ENCODE peak calls at places on chromosomes 12 and 14, in ten cellular contexts. F is IMR-90, N is A549, H is tibial nerve, K is sigmoid colon, B is breast epithelium, L is transverse colon, O is esophagus muscularis mucosa, M is upper lobe of left lung, Q is thyroid gland. D is an unnamed sample. For H3K4me1, the result is how much of the 10 kb centered on the place peaks cover.

GRCh38 chr12:117820216-117820907 is 148.4 kb downstream of the KSR2 start:
- DNase-seq in F (no peak), N (no peak), H (no peak), K (no peak), B (no peak), L (no peak), O (no peak), M (no peak), Q (no peak), D (no peak)

GRCh38 chr14:65879218-65880009 is 466.9 kb downstream of the FUT8 start:
- DNase-seq in F (peak), N (peak), H (no peak), K (no peak), B (no peak), L (no peak), O (no peak), M (no peak), Q (no peak), D (no peak)

GRCh38 chr12:99911967-99912366 is 72.8 kb downstream of the ANKS1B start:
- DNase-seq in F (no peak), N (no peak), H (no peak), K (no peak), B (no peak), L (no peak), O (no peak), M (no peak), Q (no peak), D (no peak)

GRCh38 chr12:88934163-88934747 is 354.0 kb upstream of the KITLG start:
- DNase-seq in F (peak), N (no peak), H (no peak), K (no peak), B (no peak), L (no peak), O (no peak), M (no peak), Q (no peak), D (no peak)

GRCh38 chr14:96189288-96189711 is 15.3 kb upstream of the BDKRB2 start:
- DNase-seq in F (peak), N (no peak), H (no peak), K (no peak), B (no peak), L (no peak), O (no peak), M (peak), Q (peak), D (no peak)

GRCh38 chr14:61179061-61179675 is 102.0 kb downstream of the TMEM30B start:
- DNase-seq in F (peak), N (peak), H (no peak), K (no peak), B (no peak), L (no peak), O (peak), M (no peak), Q (no peak), D (no peak)

GRCh38 chr14:76324133-76324532 is 51.8 kb upstream of the ESRRB start:
- DNase-seq in F (no peak), N (no peak), H (no peak), K (peak), B (no peak), L (no peak), O (no peak), M (no peak), Q (no peak), D (no peak)

GRCh38 chr14:54901380-54902142 is 1.1 kb downstream of the GCH1 start:
- DNase-seq in F (no peak), N (peak), H (no peak), K (peak), B (peak), L (peak), O (no peak), M (peak), Q (no peak), D (no peak)

GRCh38 chr12:51752490-51752889 is 96.0 kb downstream of the FIGNL2 start:
- DNase-seq in F (peak), N (no peak), H (peak), K (peak), B (peak), L (peak), O (no peak), M (peak), Q (peak), D (no peak)

GRCh38 chr12:85574291-85574690 is 261.9 kb downstream of the RASSF9 start:
- DNase-seq in F (no peak), N (no peak), H (no peak), K (no peak), B (no peak), L (no peak), O (no peak), M (no peak), Q (no peak), D (no peak)

GRCh38 chr12:116924558-116925453 is 14.1 kb downstream of the FBXW8 start:
- DNase-seq in F (peak), N (no peak), H (no peak), K (no peak), B (peak), L (peak), O (no peak), M (no peak), Q (no peak), D (no peak)

GRCh38 chr12:58540480-58541299 is 379.6 kb downstream of the LRIG3 start:
- DNase-seq in F (peak), N (peak), H (peak), K (peak), B (peak), L (peak), O (no peak), M (peak), Q (peak), D (no peak)

GRCh38 chr12:15699886-15700285 is 89.3 kb downstream of the EPS8 start:
- DNase-seq in F (no peak), N (no peak), H (no peak), K (no peak), B (no peak), L (no peak), O (no peak), M (no peak), Q (no peak), D (no peak)

GRCh38 chr12:125856899-125857298 is 791.7 kb downstream of the AACS start:
- DNase-seq in F (no peak), N (no peak), H (no peak), K (no peak), B (no peak), L (no peak), O (no peak), M (no peak), Q (no peak), D (no peak)

GRCh38 chr14:72745991-72746980 is 147.6 kb downstream of the DPF3 start:
- DNase-seq in F (peak), N (no peak), H (no peak), K (no peak), B (no peak), L (no peak), O (peak), M (no peak), Q (peak), D (no peak)

GRCh38 chr12:11545438-11546330 is 103.8 kb upstream of the ETV6 start:
- DNase-seq in F (no peak), N (no peak), H (no peak), K (no peak), B (no peak), L (no peak), O (no peak), M (no peak), Q (no peak), D (no peak)

GRCh38 chr14:23922545-23922944 is 31.0 kb upstream of the DHRS4 start:
- DNase-seq in F (no peak), N (no peak), H (no peak), K (no peak), B (no peak), L (no peak), O (no peak), M (no peak), Q (no peak), D (no peak)

GRCh38 chr14:76812093-76812421 is 625 bp downstream of the ANGEL1 start:
- DNase-seq in F (no peak), N (peak), H (no peak), K (no peak), B (peak), L (peak), O (no peak), M (no peak), Q (no peak), D (no peak)

GRCh38 chr12:29398495-29398894 is 17.5 kb upstream of the ERGIC2 start:
- DNase-seq in F (no peak), N (no peak), H (no peak), K (no peak), B (no peak), L (no peak), O (no peak), M (no peak), Q (no peak), D (no peak)

GRCh38 chr12:19654630-19655384 is 215.5 kb downstream of the AEBP2 start:
- DNase-seq in F (peak), N (no peak), H (no peak), K (no peak), B (no peak), L (no peak), O (no peak), M (no peak), Q (no peak), D (no peak)

GRCh38 chr12:5739862-5740370 is 205.1 kb downstream of the ANO2 start:
- DNase-seq in F (no peak), N (no peak), H (no peak), K (no peak), B (no peak), L (no peak), O (peak), M (no peak), Q (no peak), D (no peak)

GRCh38 chr14:89856871-89857345 is 97.6 kb downstream of the EFCAB11 start:
- DNase-seq in F (peak), N (no peak), H (no peak), K (no peak), B (no peak), L (no peak), O (no peak), M (no peak), Q (no peak), D (no peak)

GRCh38 chr14:29905549-29905948 is 22.1 kb downstream of the PRKD1 start:
- DNase-seq in F (no peak), N (no peak), H (no peak), K (no peak), B (no peak), L (no peak), O (no peak), M (peak), Q (peak), D (no peak)

GRCh38 chr14:100025111-100025510 is 40.1 kb upstream of the EVL start:
- DNase-seq in F (peak), N (peak), H (no peak), K (no peak), B (no peak), L (peak), O (no peak), M (peak), Q (no peak), D (no peak)

GRCh38 chr14:57346741-57347140 is 43.6 kb upstream of the NAA30 start:
- DNase-seq in F (no peak), N (no peak), H (no peak), K (no peak), B (no peak), L (no peak), O (no peak), M (no peak), Q (no peak), D (no peak)

DNA sequence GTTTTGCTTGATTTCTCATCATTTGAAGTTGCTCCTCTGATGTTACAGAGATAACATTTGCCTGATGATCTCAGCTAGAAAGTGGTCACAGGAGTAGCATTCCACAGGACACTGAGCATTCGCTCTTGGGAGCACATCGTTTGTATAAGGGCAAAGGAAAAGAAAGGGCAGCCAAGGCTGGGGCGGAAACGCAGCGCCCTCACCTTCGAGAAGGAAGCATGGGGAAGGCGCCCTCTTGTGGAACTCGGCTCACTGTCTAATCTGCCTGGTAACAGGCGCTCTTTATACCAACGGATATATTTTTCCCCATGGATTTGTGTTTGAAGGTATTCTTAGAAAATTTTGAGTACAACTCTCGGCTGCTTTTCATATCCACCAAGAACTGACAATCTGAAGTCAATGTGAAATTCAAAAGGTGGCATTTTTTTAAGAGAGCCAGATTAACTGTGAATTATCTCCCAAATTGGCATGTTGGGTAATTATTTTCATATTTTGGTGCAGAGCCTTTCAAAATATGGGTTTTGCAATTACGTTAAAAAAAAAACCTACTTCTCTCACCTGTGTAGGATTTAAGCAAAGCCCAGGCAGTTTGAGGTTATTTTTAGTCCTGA is 172.7 kb downstream of the CAND1 start:
- DNase-seq in F (peak), N (peak), H (peak), K (peak), B (peak), L (peak), O (peak), M (peak), Q (peak), D (peak)
- TF ChIP-seq POLR2A in F (no peak), N (no peak), H (no peak), K (no peak), B (no peak), L (no peak), O (no peak), M (no peak), Q (no peak), D (no peak)

GRCh38 chr12:48787791-48788521 is 933 bp downstream of the ADCY6 start:
- DNase-seq in F (no peak), N (no peak), H (no peak), K (no peak), B (no peak), L (no peak), O (no peak), M (no peak), Q (no peak), D (no peak)
- H3K4me1 ChIP-seq in F (under half), N (under half), H (under half), K (under half), B (under half), L (under half), O (under half), M (under half), Q (under half), D (under half)

GRCh38 chr12:130715996-130716917 is at the start of gene RIMBP2:
- DNase-seq in F (peak), N (no peak), H (no peak), K (peak), B (no peak), L (no peak), O (no peak), M (no peak), Q (peak), D (no peak)
- TF ChIP-seq POLR2A in F (no peak), N (no peak), H (no peak), K (no peak), B (no peak), L (no peak), O (no peak), M (no peak), Q (no peak), D (no peak)

GRCh38 chr14:31341280-31341679 is 79.1 kb downstream of the HEATR5A start:
- DNase-seq in F (no peak), N (no peak), H (no peak), K (no peak), B (no peak), L (no peak), O (no peak), M (no peak), Q (no peak), D (no peak)

GRCh38 chr14:31336646-31337045 is 83.7 kb downstream of the HEATR5A start:
- DNase-seq in F (peak), N (no peak), H (no peak), K (no peak), B (no peak), L (no peak), O (no peak), M (no peak), Q (no peak), D (no peak)

GRCh38 chr14:31340297-31341063 is 79.9 kb downstream of the HEATR5A start:
- DNase-seq in F (peak), N (no peak), H (no peak), K (no peak), B (no peak), L (no peak), O (no peak), M (no peak), Q (no peak), D (no peak)

GRCh38 chr14:31337331-31337730 is 83.0 kb downstream of the HEATR5A start:
- DNase-seq in F (no peak), N (no peak), H (no peak), K (no peak), B (no peak), L (no peak), O (no peak), M (no peak), Q (no peak), D (no peak)

GRCh38 chr14:31339743-31340142 is 80.6 kb downstream of the HEATR5A start:
- DNase-seq in F (no peak), N (no peak), H (no peak), K (no peak), B (no peak), L (no peak), O (no peak), M (no peak), Q (no peak), D (no peak)
- H3K4me1 ChIP-seq in F (under half), N (under half), H (under half), K (under half), B (under half), L (under half), O (under half), M (under half), Q (under half), D (under half)

GRCh38 chr14:21070083-21070609 is at the start of gene ARHGEF40:
- DNase-seq in F (peak), N (peak), H (peak), K (no peak), B (no peak), L (peak), O (no peak), M (peak), Q (peak), D (no peak)
- TF ChIP-seq POLR2A in F (no peak), N (no peak), H (peak), K (no peak), B (no peak), L (peak), O (no peak), M (peak), Q (no peak), D (peak)

GRCh38 chr12:111443586-111443985 is 37.9 kb downstream of the SH2B3 start:
- DNase-seq in F (peak), N (no peak), H (no peak), K (peak), B (no peak), L (peak), O (no peak), M (no peak), Q (no peak), D (no peak)
- H3K4me1 ChIP-seq in F (under half), N (under half), H (under half), K (under half), B (under half), L (half or more), O (half or more), M (half or more), Q (half or more), D (under half)